ENCODE peak calls at places on chromosomes 12 and 14, in ten cellular contexts. W, T, L, Y, S, E, V, R, U and J are unnamed samples.

GRCh38 chr12:62919827-62920226 is 15.1 kb downstream of the PPM1H start:
- DNase-seq in W (no peak), T (peak; percentile 85), L (no peak), Y (no peak), S (no peak), E (peak; percentile 46), V (no peak), R (no peak), U (peak; percentile 13), J (no peak)

GRCh38 chr12:70364695-70365397 is 1.2 kb upstream of the KCNMB4 start:
- DNase-seq in W (no peak), T (no peak), L (no peak), Y (no peak), S (no peak), E (no peak), V (no peak), R (no peak), U (no peak), J (no peak)

GRCh38 chr12:10194160-10194559 is 15.3 kb downstream of the TMEM52B start:
- DNase-seq in W (no peak), T (peak; percentile 40), L (no peak), Y (no peak), S (no peak), E (no peak), V (no peak), R (no peak), U (no peak), J (no peak)

GRCh38 chr12:30440826-30441602 is 254.7 kb downstream of the IPO8 start:
- DNase-seq in W (no peak), T (peak; percentile 46), L (no peak), Y (no peak), S (no peak), E (no peak), V (no peak), R (peak; percentile 43), U (peak; percentile 51), J (no peak)

GRCh38 chr12:2813573-2814185 is 1.2 kb downstream of the ITFG2 start:
- DNase-seq in W (peak; percentile 11), T (peak; percentile 63), L (no peak), Y (no peak), S (no peak), E (peak; percentile 60), V (no peak), R (peak; percentile 41), U (peak; percentile 69), J (no peak)

GRCh38 chr12:83142914-83143313 is 456.2 kb downstream of the TMTC2 start:
- DNase-seq in W (no peak), T (no peak), L (no peak), Y (no peak), S (no peak), E (no peak), V (peak; percentile 18), R (no peak), U (no peak), J (no peak)

GRCh38 chr12:102824218-102824835 is 92.7 kb downstream of the PAH start:
- DNase-seq in W (no peak), T (peak; percentile 3), L (peak; percentile 69), Y (peak; percentile 55), S (peak; percentile 79), E (no peak), V (peak; percentile 80), R (no peak), U (peak; percentile 14), J (peak; percentile 26)

GRCh38 chr12:105705765-105706164 is 375.3 kb downstream of the C12orf75 start:
- DNase-seq in W (no peak), T (peak; percentile 61), L (no peak), Y (no peak), S (no peak), E (peak; percentile 62), V (no peak), R (peak; percentile 33), U (peak; percentile 58), J (no peak)

GRCh38 chr14:65910108-65910507 is 497.6 kb downstream of the FUT8 start:
- DNase-seq in W (no peak), T (peak; percentile 48), L (no peak), Y (no peak), S (no peak), E (peak; percentile 16), V (no peak), R (no peak), U (no peak), J (no peak)

GRCh38 chr14:100070310-100070709 is 5.1 kb downstream of the EVL start:
- DNase-seq in W (no peak), T (no peak), L (no peak), Y (no peak), S (no peak), E (no peak), V (no peak), R (no peak), U (no peak), J (no peak)

DNA sequence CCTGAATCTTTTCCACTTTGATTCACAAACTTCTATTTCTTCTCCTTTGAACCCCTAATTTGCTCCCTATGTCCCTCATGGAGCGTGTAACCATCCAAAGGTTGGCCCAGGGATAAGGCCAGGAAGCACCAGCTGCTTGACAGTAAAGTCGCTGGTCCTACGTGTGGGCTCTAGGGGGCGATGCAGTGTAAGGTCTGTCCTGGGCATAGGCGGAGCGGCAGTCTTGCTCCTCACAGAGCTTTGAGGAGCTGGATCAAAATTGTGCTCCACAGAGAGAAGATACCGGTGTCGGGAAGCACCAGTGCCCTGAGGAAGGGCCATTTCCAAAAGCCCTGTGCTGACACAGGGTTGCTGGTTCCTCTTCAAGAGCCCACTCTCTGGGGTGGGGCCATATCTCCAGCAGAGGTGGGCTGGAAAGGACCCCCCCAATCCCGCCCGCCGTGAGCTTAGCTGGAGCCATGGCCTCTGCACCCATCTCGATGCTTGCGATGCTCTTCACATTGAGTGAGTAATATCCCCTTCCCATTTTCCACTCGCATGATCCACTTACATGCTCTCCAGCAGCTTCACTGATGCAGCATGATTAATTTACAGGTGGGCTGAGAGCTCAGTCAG is 49.9 kb upstream of the OR4E1 start:
- DNase-seq in W (no peak), T (peak; percentile 32), L (no peak), Y (no peak), S (no peak), E (no peak), V (no peak), R (peak; percentile 32), U (no peak), J (no peak)
- TF ChIP-seq CTCF in W (peak; percentile 35), T (peak; percentile 55), L (no peak), Y (no peak), S (no peak), E (no peak), V (no peak), R (peak; percentile 86), U (peak; percentile 54), J (no peak)

GRCh38 chr12:91332305-91332704 is 149.7 kb upstream of the DCN start:
- DNase-seq in W (no peak), T (peak; percentile 30), L (no peak), Y (no peak), S (no peak), E (no peak), V (no peak), R (no peak), U (no peak), J (no peak)

GRCh38 chr12:91327889-91328288 is 145.3 kb upstream of the DCN start:
- DNase-seq in W (no peak), T (peak; percentile 44), L (no peak), Y (no peak), S (no peak), E (no peak), V (no peak), R (no peak), U (no peak), J (no peak)

GRCh38 chr12:91326043-91327027 is 143.7 kb upstream of the DCN start:
- DNase-seq in W (peak; percentile 0), T (peak; percentile 76), L (no peak), Y (no peak), S (no peak), E (peak; percentile 39), V (no peak), R (peak; percentile 19), U (peak; percentile 74), J (no peak)

GRCh38 chr12:91331371-91331770 is 148.8 kb upstream of the DCN start:
- DNase-seq in W (no peak), T (peak; percentile 31), L (no peak), Y (no peak), S (no peak), E (peak; percentile 54), V (no peak), R (no peak), U (no peak), J (no peak)

GRCh38 chr12:91327136-91327535 is 144.5 kb upstream of the DCN start:
- DNase-seq in W (no peak), T (no peak), L (no peak), Y (no peak), S (no peak), E (no peak), V (no peak), R (no peak), U (no peak), J (no peak)
- H3K27ac ChIP-seq in W (no peak overlapping the region), T (no peak overlapping the region), L (no peak overlapping the region), Y (peak overlapping the region; percentile 24), S (no peak overlapping the region), E (peak overlapping the region; percentile 44), V (no peak overlapping the region), R (no peak overlapping the region), U (no peak overlapping the region), J (no peak overlapping the region)

DNA sequence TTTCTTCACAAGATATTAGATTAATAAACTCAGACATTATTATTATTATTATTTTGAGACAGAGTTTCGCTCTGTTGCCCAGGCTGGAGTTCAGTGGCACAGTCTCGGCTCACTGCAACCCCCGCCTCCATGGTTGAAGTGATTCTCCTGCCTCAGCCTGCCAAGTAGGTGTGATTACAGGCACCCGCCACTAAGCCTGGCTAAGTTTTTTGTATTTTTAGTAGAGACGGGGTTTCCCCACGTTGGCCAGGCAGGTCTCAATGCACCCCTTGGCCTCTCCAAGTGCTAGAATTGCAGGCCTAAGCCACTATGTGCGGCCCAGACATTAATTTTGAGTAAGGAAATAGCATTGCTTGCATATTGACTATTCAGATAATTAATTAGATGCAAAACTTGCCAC is 554.9 kb upstream of the LRFN5 start:
- DNase-seq in W (no peak), T (no peak), L (no peak), Y (no peak), S (no peak), E (no peak), V (no peak), R (no peak), U (no peak), J (no peak)
- TF ChIP-seq CTCF in W (no peak), T (no peak), L (no peak), Y (no peak), S (no peak), E (no peak), V (no peak), R (no peak), U (no peak), J (no peak)

DNA sequence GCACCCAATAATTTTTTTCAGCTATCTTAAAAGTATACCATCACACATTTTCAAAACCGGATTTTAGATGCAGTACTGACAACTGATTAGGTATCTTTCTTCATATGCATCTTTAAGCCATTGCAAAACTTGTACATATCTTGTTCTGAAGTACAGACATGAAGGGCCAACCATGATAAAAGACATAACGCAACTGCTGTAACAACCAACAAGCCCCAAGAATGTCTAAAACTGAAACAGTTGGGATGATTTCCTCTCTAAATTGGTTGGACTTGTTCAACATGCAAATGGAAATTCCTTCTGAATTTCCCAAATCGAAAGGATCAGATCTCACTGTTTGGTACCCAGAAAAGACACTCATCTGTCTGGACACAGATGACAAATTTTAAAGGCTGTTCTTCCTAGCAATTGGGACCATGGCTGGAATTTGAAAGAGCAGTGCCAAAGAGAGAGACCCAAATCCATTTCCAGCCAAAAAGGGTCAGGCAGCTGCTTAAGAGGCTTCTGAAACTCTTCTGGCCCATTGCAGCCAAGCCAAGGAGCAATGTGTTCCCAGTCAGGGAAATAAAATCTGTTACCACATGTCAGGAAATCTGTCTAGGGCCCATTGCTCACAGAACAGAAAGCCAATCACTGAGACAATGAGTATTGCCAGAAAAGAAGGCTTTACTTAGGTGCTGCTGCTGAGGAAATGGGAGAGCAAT is 1122.4 kb upstream of the USP15 start:
- DNase-seq in W (no peak), T (no peak), L (no peak), Y (no peak), S (no peak), E (no peak), V (no peak), R (no peak), U (no peak), J (no peak)
- H3K27ac ChIP-seq in W (no peak overlapping the region), T (no peak overlapping the region), L (no peak overlapping the region), Y (no peak overlapping the region), S (no peak overlapping the region), E (no peak overlapping the region), V (no peak overlapping the region), R (no peak overlapping the region), U (no peak overlapping the region), J (no peak overlapping the region)